ENCODE peak calls at places on chromosomes 1 and 21, in four cellular contexts. One of them, this sample, is unnamed.

GRCh38 chr1:47793563-47793962 is 203.6 kb downstream of the TRABD2B start:
- DNase-seq in heart right ventricle: no peak
- DNase-seq in HCT116: no peak
- DNase-seq in A673: no peak
- DNase-seq in this sample: no peak

GRCh38 chr1:44316231-44316759 is 38.8 kb downstream of the ERI3 start:
- DNase-seq in HCT116: no peak
- DNase-seq in A673: no peak
- DNase-seq in heart right ventricle: no peak
- DNase-seq in this sample: no peak

GRCh38 chr1:236654511-236654910 is 31.8 kb upstream of the ACTN2 start:
- DNase-seq in HCT116: no peak
- DNase-seq in heart right ventricle: no peak
- DNase-seq in A673: peak; percentile 76
- DNase-seq in this sample: no peak

GRCh38 chr21:44436958-44437357 is 18.4 kb upstream of the LRRC3 start:
- DNase-seq in A673: no peak
- DNase-seq in HCT116: no peak
- DNase-seq in heart right ventricle: no peak
- DNase-seq in this sample: no peak

GRCh38 chr1:5385400-5385799 is 606.8 kb downstream of the NPHP4 start:
- DNase-seq in heart right ventricle: no peak
- DNase-seq in A673: no peak
- DNase-seq in HCT116: no peak
- DNase-seq in this sample: no peak

GRCh38 chr1:185046639-185047038 is 1.3 kb downstream of the RNF2 start:
- DNase-seq in A673: no peak
- DNase-seq in HCT116: no peak
- DNase-seq in heart right ventricle: no peak
- DNase-seq in this sample: no peak

GRCh38 chr1:18953656-18954259 is 2.7 kb downstream of the IFFO2 start:
- DNase-seq in heart right ventricle: no peak
- DNase-seq in HCT116: no peak
- DNase-seq in A673: no peak
- DNase-seq in this sample: no peak

GRCh38 chr1:240804475-240804874 is 192.5 kb upstream of the GREM2 start:
- DNase-seq in HCT116: no peak
- DNase-seq in A673: no peak
- DNase-seq in heart right ventricle: no peak
- DNase-seq in this sample: no peak

GRCh38 chr1:50704126-50704525 is 255.9 kb downstream of the FAF1 start:
- DNase-seq in heart right ventricle: peak; percentile 12
- DNase-seq in A673: peak; percentile 63
- DNase-seq in HCT116: peak; percentile 6
- DNase-seq in this sample: no peak

GRCh38 chr1:218030846-218031245 is 254.2 kb upstream of the RRP15 start:
- DNase-seq in HCT116: no peak
- DNase-seq in A673: no peak
- DNase-seq in heart right ventricle: no peak
- DNase-seq in this sample: no peak

GRCh38 chr1:214464303-214465287 is 86.8 kb downstream of the PTPN14 start:
- DNase-seq in A673: no peak
- DNase-seq in HCT116: no peak
- DNase-seq in heart right ventricle: no peak
- DNase-seq in this sample: no peak

GRCh38 chr1:187477103-187477502 is 648.4 kb downstream of the PLA2G4A start:
- DNase-seq in A673: peak; percentile 12
- DNase-seq in heart right ventricle: no peak
- DNase-seq in HCT116: no peak
- DNase-seq in this sample: no peak

GRCh38 chr1:246647113-246647512 is 77.1 kb upstream of the SCCPDH start:
- DNase-seq in HCT116: no peak
- DNase-seq in heart right ventricle: peak; percentile 76
- DNase-seq in A673: peak; percentile 94
- DNase-seq in this sample: peak; percentile 38

GRCh38 chr1:47230692-47231313 is 1.2 kb downstream of the TAL1 start:
- DNase-seq in heart right ventricle: peak; percentile 27
- DNase-seq in A673: no peak
- DNase-seq in HCT116: no peak
- DNase-seq in this sample: no peak

GRCh38 chr1:9539829-9540550 is 725 bp downstream of the SLC25A33 start:
- DNase-seq in HCT116: no peak
- DNase-seq in A673: peak; percentile 56
- DNase-seq in heart right ventricle: peak; percentile 32
- DNase-seq in this sample: peak; percentile 63

GRCh38 chr1:79364896-79365295 is 358.4 kb upstream of the ADGRL4 start:
- DNase-seq in HCT116: no peak
- DNase-seq in heart right ventricle: no peak
- DNase-seq in A673: no peak
- DNase-seq in this sample: no peak

GRCh38 chr1:41192456-41193188 is 49.5 kb downstream of the SCMH1 start:
- DNase-seq in heart right ventricle: no peak
- DNase-seq in HCT116: no peak
- DNase-seq in A673: no peak
- DNase-seq in this sample: no peak

GRCh38 chr1:236979149-236979890 is 24.9 kb downstream of the MT1HL1 start:
- DNase-seq in heart right ventricle: no peak
- DNase-seq in A673: no peak
- DNase-seq in HCT116: no peak
- DNase-seq in this sample: no peak

GRCh38 chr1:150549496-150550221 is 451 bp downstream of the ADAMTSL4 start:
- DNase-seq in HCT116: no peak
- DNase-seq in A673: no peak
- DNase-seq in heart right ventricle: no peak
- DNase-seq in this sample: peak; percentile 62

GRCh38 chr1:16074217-16074616 is 766 bp upstream of the FAM131C start:
- DNase-seq in A673: no peak
- DNase-seq in HCT116: no peak
- DNase-seq in heart right ventricle: no peak
- DNase-seq in this sample: no peak

GRCh38 chr1:75233302-75233929 is 99.2 kb downstream of the LHX8 start:
- DNase-seq in heart right ventricle: no peak
- DNase-seq in HCT116: peak; percentile 19
- DNase-seq in A673: peak; percentile 24
- DNase-seq in this sample: no peak

GRCh38 chr1:230867903-230868735 is at the start of gene C1orf198:
- DNase-seq in heart right ventricle: peak; percentile 75
- DNase-seq in HCT116: no peak
- DNase-seq in A673: peak; percentile 64
- DNase-seq in this sample: peak; percentile 84

DNA sequence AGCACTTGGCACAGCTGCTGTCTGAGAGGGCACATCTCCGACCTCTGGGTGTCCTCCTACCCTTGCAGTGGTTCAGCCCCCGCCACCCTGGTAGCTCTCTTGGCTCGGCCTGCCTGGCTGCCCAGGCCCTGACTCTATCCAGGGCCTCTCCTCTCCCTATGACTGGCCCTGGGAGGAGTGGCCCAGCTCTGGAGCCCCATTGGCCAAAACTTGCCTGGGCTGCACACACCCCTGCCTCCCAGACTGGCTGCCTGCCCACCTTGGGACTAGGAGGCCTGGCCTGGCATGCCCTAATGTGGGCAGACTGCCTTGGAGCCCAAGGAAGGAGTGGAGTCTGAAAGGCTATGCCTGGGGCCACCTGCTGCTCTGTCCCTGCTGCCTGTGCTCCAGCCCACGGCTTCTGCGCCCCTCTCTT is 33.6 kb downstream of the ACOT11 start:
- DNase-seq in heart right ventricle: peak; percentile 90
- DNase-seq in HCT116: peak; percentile 29
- DNase-seq in A673: peak; percentile 75
- DNase-seq in this sample: peak; percentile 98
- H3K27me3 ChIP-seq in heart right ventricle: no peaks in the 10 kb centered on the region
- H3K27me3 ChIP-seq in HCT116: no peaks in the 10 kb centered on the region
- H3K27me3 ChIP-seq in A673: no peaks in the 10 kb centered on the region
- H3K27me3 ChIP-seq in this sample: no peaks in the 10 kb centered on the region

GRCh38 chr1:166675213-166675612 is 164.1 kb upstream of the POGK start:
- DNase-seq in HCT116: no peak
- DNase-seq in A673: no peak
- DNase-seq in heart right ventricle: no peak
- DNase-seq in this sample: no peak
- H3K27me3 ChIP-seq in HCT116: no peaks in the 10 kb centered on the region
- H3K27me3 ChIP-seq in A673: no peaks in the 10 kb centered on the region
- H3K27me3 ChIP-seq in heart right ventricle: no peaks in the 10 kb centered on the region
- H3K27me3 ChIP-seq in this sample: no peaks in the 10 kb centered on the region

GRCh38 chr1:21620011-21620410 is 49.1 kb downstream of the RAP1GAP start:
- DNase-seq in heart right ventricle: no peak
- DNase-seq in A673: no peak
- DNase-seq in HCT116: no peak
- DNase-seq in this sample: no peak
- H3K27me3 ChIP-seq in heart right ventricle: peaks cover 29% of the 10 kb centered on the region
- H3K27me3 ChIP-seq in A673: no peaks in the 10 kb centered on the region
- H3K27me3 ChIP-seq in HCT116: no peaks in the 10 kb centered on the region
- H3K27me3 ChIP-seq in this sample: no peaks in the 10 kb centered on the region

GRCh38 chr1:94047914-94048313 is 73.0 kb downstream of the ABCA4 start:
- DNase-seq in heart right ventricle: no peak
- DNase-seq in HCT116: no peak
- DNase-seq in A673: peak; percentile 37
- DNase-seq in this sample: no peak
- H3K27me3 ChIP-seq in heart right ventricle: no peaks in the 10 kb centered on the region
- H3K27me3 ChIP-seq in HCT116: no peaks in the 10 kb centered on the region
- H3K27me3 ChIP-seq in A673: no peaks in the 10 kb centered on the region
- H3K27me3 ChIP-seq in this sample: no peaks in the 10 kb centered on the region

GRCh38 chr1:205582046-205582445 is 49.8 kb downstream of the ELK4 start:
- DNase-seq in A673: no peak
- DNase-seq in heart right ventricle: no peak
- DNase-seq in HCT116: no peak
- DNase-seq in this sample: no peak

GRCh38 chr1:205579711-205580110 is 52.1 kb downstream of the ELK4 start:
- DNase-seq in HCT116: no peak
- DNase-seq in heart right ventricle: no peak
- DNase-seq in A673: no peak
- DNase-seq in this sample: no peak

GRCh38 chr1:205581321-205581980 is 50.4 kb downstream of the ELK4 start:
- DNase-seq in HCT116: no peak
- DNase-seq in A673: no peak
- DNase-seq in heart right ventricle: no peak
- DNase-seq in this sample: no peak

GRCh38 chr1:205580140-205580922 is 51.5 kb downstream of the ELK4 start:
- DNase-seq in A673: no peak
- DNase-seq in heart right ventricle: no peak
- DNase-seq in HCT116: no peak
- DNase-seq in this sample: no peak

GRCh38 chr1:205580923-205581180 is 51.0 kb downstream of the ELK4 start:
- DNase-seq in A673: no peak
- DNase-seq in HCT116: no peak
- DNase-seq in heart right ventricle: no peak
- DNase-seq in this sample: no peak
- H3K27me3 ChIP-seq in A673: peaks cover 33% of the 10 kb centered on the region
- H3K27me3 ChIP-seq in HCT116: peaks cover 11% of the 10 kb centered on the region
- H3K27me3 ChIP-seq in heart right ventricle: peaks cover 7% of the 10 kb centered on the region
- H3K27me3 ChIP-seq in this sample: no peaks in the 10 kb centered on the region

GRCh38 chr1:7048395-7048794 is 263.1 kb downstream of the CAMTA1 start:
- DNase-seq in A673: no peak
- DNase-seq in HCT116: no peak
- DNase-seq in heart right ventricle: no peak
- DNase-seq in this sample: no peak
- H3K27me3 ChIP-seq in A673: peaks cover 39% of the 10 kb centered on the region
- H3K27me3 ChIP-seq in HCT116: peaks cover 16% of the 10 kb centered on the region
- H3K27me3 ChIP-seq in heart right ventricle: peaks cover 13% of the 10 kb centered on the region
- H3K27me3 ChIP-seq in this sample: no peaks in the 10 kb centered on the region